ENCODE peak calls at places on chromosomes 13 and 19, in four cellular contexts. Y is IMR-90, E is A549, A is K562. L is an unnamed sample.

GRCh38 chr19:925912-926594 is at the start of gene ARID3A:
- DNase-seq in Y (no peak), E (no peak), A (no peak), L (no peak)

GRCh38 chr13:33147832-33148231 is 131.6 kb downstream of the KL start:
- DNase-seq in Y (peak; percentile 53), E (no peak), A (no peak), L (no peak)

GRCh38 chr13:105920375-105920774 is 615.1 kb downstream of the EFNB2 start:
- DNase-seq in Y (peak; percentile 87), E (peak; percentile 58), A (no peak), L (no peak)

GRCh38 chr13:72544042-72544441 is 183.4 kb downstream of the MZT1 start:
- DNase-seq in Y (no peak), E (no peak), A (no peak), L (no peak)

GRCh38 chr13:63680704-63681103 is 2265.1 kb upstream of the PCDH20 start:
- DNase-seq in Y (no peak), E (no peak), A (no peak), L (no peak)

GRCh38 chr13:26449063-26449848 is 108.2 kb upstream of the WASF3 start:
- DNase-seq in Y (peak; percentile 7), E (no peak), A (no peak), L (no peak)

GRCh38 chr13:51632643-51633357 is 48.5 kb downstream of the WDFY2 start:
- DNase-seq in Y (no peak), E (no peak), A (no peak), L (no peak)

GRCh38 chr13:35838356-35838755 is 292.8 kb downstream of the DCLK1 start:
- DNase-seq in Y (peak; percentile 85), E (no peak), A (no peak), L (no peak)

GRCh38 chr13:33181264-33181663 is 104.3 kb downstream of the STARD13 start:
- DNase-seq in Y (no peak), E (no peak), A (no peak), L (no peak)

GRCh38 chr19:30069535-30070197 is 127.6 kb downstream of the URI1 start:
- DNase-seq in Y (no peak), E (no peak), A (no peak), L (no peak)

GRCh38 chr13:96925869-96926628 is 68.2 kb downstream of the OXGR1 start:
- DNase-seq in Y (no peak), E (peak; percentile 30), A (no peak), L (no peak)

GRCh38 chr13:41590643-41591042 is 133.3 kb downstream of the RGCC start:
- DNase-seq in Y (no peak), E (no peak), A (no peak), L (no peak)

GRCh38 chr13:81929988-81930387 is 1589.1 kb upstream of the SPRY2 start:
- DNase-seq in Y (no peak), E (peak; percentile 29), A (no peak), L (no peak)

GRCh38 chr13:106133025-106133424 is 402.4 kb downstream of the EFNB2 start:
- DNase-seq in Y (peak; percentile 81), E (no peak), A (no peak), L (no peak)

GRCh38 chr19:53906211-53907192 is 2.6 kb upstream of the CACNG7 start:
- DNase-seq in Y (no peak), E (no peak), A (peak; percentile 79), L (no peak)

GRCh38 chr13:98503175-98504028 is 73.5 kb downstream of the STK24 start:
- DNase-seq in Y (peak; percentile 38), E (no peak), A (peak; percentile 34), L (no peak)

GRCh38 chr19:1765182-1765903 is 12.0 kb downstream of the ONECUT3 start:
- DNase-seq in Y (no peak), E (no peak), A (no peak), L (no peak)

GRCh38 chr13:29548722-29549446 is 46.6 kb downstream of the SLC7A1 start:
- DNase-seq in Y (peak; percentile 39), E (no peak), A (no peak), L (no peak)

GRCh38 chr13:75426421-75426820 is 55.5 kb downstream of the TBC1D4 start:
- DNase-seq in Y (no peak), E (no peak), A (no peak), L (no peak)

DNA sequence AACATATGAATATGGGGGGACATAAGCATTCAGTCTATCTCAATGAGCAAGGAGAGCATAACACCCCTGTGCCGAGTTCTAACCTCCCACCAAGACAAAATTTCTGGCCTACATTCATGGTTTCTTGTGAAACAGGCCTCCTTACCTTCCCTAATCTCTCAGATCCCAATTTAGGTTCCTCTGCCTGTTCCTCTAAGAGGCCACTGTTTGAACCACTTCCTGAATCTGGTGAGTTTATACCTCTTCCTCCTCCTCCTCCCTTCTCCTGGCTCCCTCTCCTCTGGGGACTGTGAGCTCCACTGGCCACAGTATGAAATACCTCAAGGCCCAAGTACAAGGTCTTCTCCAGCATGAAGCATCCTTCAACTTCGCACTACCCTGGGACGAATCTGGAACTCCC is 8.0 kb upstream of the SIGLECL1 start:
- DNase-seq in Y (no peak), E (no peak), A (no peak), L (no peak)
- H3K4me2 ChIP-seq in Y (no peak overlapping the region), E (no peak overlapping the region), A (no peak overlapping the region), L (no peak overlapping the region)

GRCh38 chr13:46211116-46211515 is 612 bp upstream of the LRRC63 start:
- DNase-seq in Y (no peak), E (peak; percentile 10), A (peak; percentile 25), L (no peak)
- TF ChIP-seq RCOR1 in Y (no peak), E (no peak), A (peak; percentile 64), L (no peak)

GRCh38 chr13:112781287-112781686 is 91.4 kb downstream of the ATP11A start:
- DNase-seq in Y (no peak), E (no peak), A (no peak), L (no peak)
- H3K4me2 ChIP-seq in Y (no peak overlapping the region), E (no peak overlapping the region), A (no peak overlapping the region), L (no peak overlapping the region)

GRCh38 chr19:7516878-7517277 is 975 bp downstream of the ZNF358 start:
- DNase-seq in Y (no peak), E (no peak), A (no peak), L (no peak)
- TF ChIP-seq RCOR1 in Y (no peak), E (no peak), A (no peak), L (no peak)

DNA sequence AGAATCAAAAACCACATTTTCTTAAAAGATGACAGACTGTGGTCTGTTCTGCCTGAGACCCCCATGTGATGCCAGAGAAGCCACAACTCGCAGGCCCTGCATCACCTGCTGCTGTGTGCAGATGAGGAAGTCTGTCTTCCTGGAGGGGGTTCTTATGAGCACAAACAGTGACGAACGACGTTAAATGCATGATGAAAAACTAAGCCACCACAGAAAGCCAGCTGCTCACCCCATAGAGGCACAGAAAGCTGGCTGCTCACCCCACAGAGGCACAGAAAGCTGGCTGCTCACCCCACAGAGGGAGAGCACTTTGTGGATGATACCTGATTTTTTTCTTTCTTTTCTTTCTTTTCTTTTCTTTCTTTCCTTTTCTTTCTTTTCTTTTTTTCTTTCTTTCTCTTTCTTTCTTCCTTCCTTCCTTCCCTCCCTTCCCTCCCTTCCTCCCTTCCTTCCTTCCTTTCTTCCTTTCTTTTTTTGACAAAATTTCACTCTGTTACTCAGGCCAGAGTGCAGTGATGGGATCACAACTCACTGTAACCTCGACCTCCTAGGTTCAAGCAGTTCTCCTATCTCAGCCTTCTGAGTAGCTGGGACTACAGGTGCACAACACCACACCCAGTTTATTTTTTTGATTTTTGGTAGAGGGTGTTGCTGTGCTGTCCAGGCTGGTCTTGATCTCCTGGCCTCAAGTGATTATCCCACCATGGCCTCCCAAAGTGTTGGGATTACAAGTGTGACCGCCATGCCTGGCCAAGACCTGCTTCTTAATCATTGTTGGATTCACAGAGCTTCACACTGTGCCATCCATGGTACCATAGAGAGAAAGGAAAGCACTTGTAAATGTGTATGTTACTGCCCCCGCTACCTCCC is 1191.4 kb downstream of the UQCRFS1 start:
- DNase-seq in Y (no peak), E (no peak), A (no peak), L (no peak)
- H3K4me2 ChIP-seq in Y (no peak overlapping the region), E (no peak overlapping the region), A (no peak overlapping the region), L (no peak overlapping the region)

DNA sequence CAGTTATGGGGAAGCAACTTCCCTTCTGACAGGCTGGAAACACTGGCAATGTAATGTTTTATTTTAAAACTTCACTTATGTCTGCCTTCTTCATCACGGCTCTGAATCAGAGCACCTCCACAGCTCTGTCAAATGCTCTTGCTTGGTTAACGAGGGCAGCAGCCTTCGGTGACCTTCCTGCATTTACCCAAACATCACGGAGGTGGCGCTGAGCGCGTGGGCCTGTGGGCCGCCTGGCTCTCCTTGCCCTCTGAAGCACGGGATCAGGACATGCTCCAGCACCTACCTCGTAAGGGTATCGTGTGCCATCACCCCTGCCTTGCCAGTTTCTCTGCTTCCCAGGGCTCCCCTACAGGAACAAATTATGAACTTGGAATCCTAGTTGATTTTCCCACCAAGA is 310.0 kb downstream of the TEX29 start:
- DNase-seq in Y (no peak), E (no peak), A (no peak), L (no peak)
- TF ChIP-seq RCOR1 in Y (no peak), E (no peak), A (no peak), L (no peak)

GRCh38 chr13:102021777-102022176 is 380.1 kb downstream of the FGF14 start:
- DNase-seq in Y (no peak), E (no peak), A (no peak), L (no peak)

GRCh38 chr13:102012299-102013293 is 389.3 kb downstream of the FGF14 start:
- DNase-seq in Y (no peak), E (no peak), A (no peak), L (no peak)

GRCh38 chr13:102020611-102021216 is 381.1 kb downstream of the FGF14 start:
- DNase-seq in Y (no peak), E (no peak), A (no peak), L (no peak)

GRCh38 chr13:102018716-102019115 is 383.1 kb downstream of the FGF14 start:
- DNase-seq in Y (no peak), E (no peak), A (no peak), L (no peak)

DNA sequence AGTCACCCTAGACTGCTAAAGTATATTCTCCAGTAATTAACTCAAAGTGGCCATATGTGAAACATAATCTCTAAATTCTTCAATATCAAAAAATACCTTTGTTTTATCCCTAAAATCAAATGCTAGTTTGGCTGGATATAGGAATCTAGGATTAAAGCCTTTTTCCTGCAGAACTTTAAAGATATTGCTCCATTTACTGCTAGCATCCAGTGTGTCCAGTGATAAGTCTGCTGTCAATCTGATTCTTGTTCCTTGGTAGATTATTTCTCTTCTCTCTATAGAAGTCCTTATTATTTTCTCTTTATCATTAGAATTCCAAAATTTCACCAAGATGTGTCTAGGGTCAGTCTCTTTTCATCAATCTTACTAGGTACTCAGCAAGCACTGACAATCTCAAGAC is 384.6 kb downstream of the FGF14 start:
- DNase-seq in Y (no peak), E (peak; percentile 0), A (no peak), L (no peak)
- H3K4me2 ChIP-seq in Y (no peak overlapping the region), E (no peak overlapping the region), A (no peak overlapping the region), L (no peak overlapping the region)

DNA sequence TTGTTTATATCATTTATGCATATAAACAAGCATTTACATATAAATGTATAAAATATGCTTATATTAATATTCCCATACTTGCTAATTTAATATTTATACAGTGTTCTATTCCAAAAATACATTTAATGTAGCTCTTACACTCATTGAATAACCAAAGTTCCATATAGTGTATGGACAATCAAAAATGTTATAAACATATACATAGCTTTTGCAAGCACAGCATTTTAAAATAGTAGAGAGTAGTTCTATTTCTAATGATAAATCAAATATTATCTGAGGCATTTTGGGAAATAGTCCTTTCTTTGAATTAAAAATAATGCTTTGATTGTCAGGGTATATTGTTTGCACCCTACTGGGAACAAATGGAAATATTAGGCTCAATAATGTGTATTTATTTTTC is 22.5 kb upstream of the COG6 start:
- DNase-seq in Y (no peak), E (no peak), A (no peak), L (no peak)
- TF ChIP-seq RCOR1 in Y (no peak), E (no peak), A (no peak), L (no peak)

GRCh38 chr13:91572439-91572838 is 174.0 kb downstream of the GPC5 start:
- DNase-seq in Y (peak; percentile 35), E (no peak), A (no peak), L (no peak)
- H3K4me2 ChIP-seq in Y (no peak overlapping the region), E (no peak overlapping the region), A (no peak overlapping the region), L (no peak overlapping the region)